ENCODE peak calls at places on chromosomes 5 and 9, in four cellular contexts. E, I, U and Q are unnamed samples.
A peak's percentile ranks its signal among the peaks of the same experiment; 100 is the strongest.

GRCh38 chr9:16262467-16263261 is 607.8 kb downstream of the BNC2 start:
- DNase-seq in U (no peak), I (peak; percentile 49), E (no peak), Q (no peak)

GRCh38 chr9:89850633-89851325 is 246.0 kb downstream of the GADD45G start:
- DNase-seq in U (no peak), E (no peak), I (peak; percentile 59), Q (peak; percentile 21)

GRCh38 chr9:129587487-129588262 is 33.2 kb downstream of the C9orf50 start:
- DNase-seq in U (no peak), E (no peak), I (no peak), Q (no peak)

GRCh38 chr9:121499427-121500164 is at the start of gene GGTA1:
- DNase-seq in E (peak; percentile 79), U (no peak), I (peak; percentile 61), Q (peak; percentile 56)

GRCh38 chr5:168877132-168877895 is 298.1 kb upstream of the PANK3 start:
- DNase-seq in E (no peak), I (no peak), U (no peak), Q (no peak)

GRCh38 chr5:170791325-170791954 is 7.9 kb downstream of the GABRP start:
- DNase-seq in I (peak; percentile 47), E (peak; percentile 83), U (no peak), Q (peak; percentile 36)

GRCh38 chr9:36874261-36874660 is 159.8 kb downstream of the PAX5 start:
- DNase-seq in U (no peak), E (no peak), I (no peak), Q (no peak)

GRCh38 chr9:85527331-85528015 is 214.3 kb downstream of the AGTPBP1 start:
- DNase-seq in U (no peak), E (no peak), I (no peak), Q (no peak)

GRCh38 chr9:121369595-121370265 is at the start of gene STOM:
- DNase-seq in E (no peak), U (no peak), I (peak; percentile 74), Q (peak; percentile 95)

GRCh38 chr5:96941140-96941539 is 5.3 kb downstream of the LNPEP start:
- DNase-seq in I (no peak), E (no peak), U (no peak), Q (no peak)

GRCh38 chr5:20286512-20286911 is 298.5 kb upstream of the CDH18 start:
- DNase-seq in U (no peak), E (no peak), I (peak; percentile 78), Q (peak; percentile 68)

GRCh38 chr9:13791816-13792215 is 512.3 kb upstream of the MPDZ start:
- DNase-seq in U (no peak), I (no peak), E (no peak), Q (no peak)

GRCh38 chr9:32264171-32264862 is 120.1 kb upstream of the ACO1 start:
- DNase-seq in I (peak; percentile 12), U (no peak), E (peak; percentile 2), Q (peak; percentile 25)

GRCh38 chr9:125460883-125461475 is 199.4 kb downstream of the GAPVD1 start:
- DNase-seq in U (no peak), E (no peak), I (peak; percentile 99), Q (peak; percentile 29)
- H3K4me3 ChIP-seq in U (no peak overlapping the region), E (no peak overlapping the region), I (no peak overlapping the region), Q (no peak overlapping the region)

GRCh38 chr9:130626249-130626982 is 38.0 kb upstream of the PRDM12 start:
- DNase-seq in I (no peak), U (no peak), E (peak; percentile 29), Q (no peak)
- TF ChIP-seq CTCF in I (no peak), U (no peak), E (no peak), Q (no peak)

GRCh38 chr5:141208478-141208877 is at the start of gene PCDHB12:
- DNase-seq in I (no peak), E (peak; percentile 49), U (no peak), Q (no peak)
- H3K4me3 ChIP-seq in I (no peak within 1 kb of the TSS), E (peak within 1 kb of the TSS; percentile 24), U (no peak within 1 kb of the TSS), Q (no peak within 1 kb of the TSS)

DNA sequence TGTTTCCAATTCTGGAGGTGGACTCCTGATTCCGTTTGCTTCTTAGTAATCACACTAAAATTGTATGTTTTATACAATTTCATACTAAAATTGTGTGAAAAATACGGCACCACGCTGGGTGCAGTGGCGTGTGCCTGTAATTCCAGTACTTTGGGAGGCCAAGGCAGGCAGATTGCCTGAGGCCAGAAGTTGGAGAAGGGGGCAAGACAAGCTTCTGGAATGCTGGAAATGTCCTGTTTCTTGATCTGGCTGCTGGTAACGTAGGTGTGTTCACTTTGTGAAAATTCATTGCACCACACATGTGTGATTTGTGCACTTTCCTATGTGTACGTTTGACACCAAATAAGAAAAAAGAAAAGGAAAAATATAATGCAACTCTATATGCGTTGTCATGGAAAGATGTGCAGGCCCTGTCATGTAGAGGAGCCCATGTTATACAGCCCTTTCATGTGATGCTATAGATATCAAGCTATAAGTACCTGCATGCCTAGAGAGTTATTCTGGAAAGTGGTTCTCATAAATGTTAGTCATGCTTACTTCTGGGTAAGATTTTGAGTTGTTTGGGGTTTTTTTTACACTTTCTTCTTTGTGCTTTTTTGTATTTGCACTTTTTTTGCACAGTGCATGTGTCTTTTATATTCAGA is 119.9 kb downstream of the TMEM174 start:
- DNase-seq in U (no peak), I (no peak), E (no peak), Q (no peak)
- TF ChIP-seq CTCF in U (no peak), I (no peak), E (no peak), Q (no peak)

GRCh38 chr5:6832994-6833393 is 119.8 kb downstream of the TENT4A start:
- DNase-seq in U (no peak), E (no peak), I (no peak), Q (no peak)

GRCh38 chr5:6831678-6832077 is 118.4 kb downstream of the TENT4A start:
- DNase-seq in I (no peak), U (no peak), E (no peak), Q (no peak)

GRCh38 chr5:6830643-6831239 is 117.5 kb downstream of the TENT4A start:
- DNase-seq in E (no peak), I (peak; percentile 1), U (no peak), Q (no peak)

GRCh38 chr5:6832272-6832671 is 119.0 kb downstream of the TENT4A start:
- DNase-seq in U (no peak), E (no peak), I (no peak), Q (no peak)

DNA sequence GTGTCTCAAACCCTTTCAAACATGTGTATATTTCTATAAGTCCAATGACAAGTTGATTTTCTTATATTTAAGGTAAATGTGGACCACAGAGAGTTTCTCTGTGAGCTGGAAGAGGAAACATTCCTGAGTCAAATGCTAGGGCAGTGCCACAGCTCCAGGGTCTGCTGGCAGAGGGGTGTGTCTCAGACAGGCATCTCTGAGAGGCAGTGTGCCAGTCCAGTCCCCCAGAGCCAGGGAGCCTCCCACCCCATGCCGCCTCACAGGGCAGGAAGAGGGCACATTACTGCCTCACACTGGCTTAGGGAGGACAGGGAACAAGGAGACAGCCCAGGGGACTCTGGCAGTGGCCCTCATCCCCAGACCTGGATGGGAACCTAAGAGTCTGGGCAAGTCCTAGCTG is 120.2 kb downstream of the TENT4A start:
- DNase-seq in U (no peak), I (no peak), E (no peak), Q (no peak)
- H3K4me3 ChIP-seq in U (no peak overlapping the region), I (no peak overlapping the region), E (no peak overlapping the region), Q (no peak overlapping the region)

DNA sequence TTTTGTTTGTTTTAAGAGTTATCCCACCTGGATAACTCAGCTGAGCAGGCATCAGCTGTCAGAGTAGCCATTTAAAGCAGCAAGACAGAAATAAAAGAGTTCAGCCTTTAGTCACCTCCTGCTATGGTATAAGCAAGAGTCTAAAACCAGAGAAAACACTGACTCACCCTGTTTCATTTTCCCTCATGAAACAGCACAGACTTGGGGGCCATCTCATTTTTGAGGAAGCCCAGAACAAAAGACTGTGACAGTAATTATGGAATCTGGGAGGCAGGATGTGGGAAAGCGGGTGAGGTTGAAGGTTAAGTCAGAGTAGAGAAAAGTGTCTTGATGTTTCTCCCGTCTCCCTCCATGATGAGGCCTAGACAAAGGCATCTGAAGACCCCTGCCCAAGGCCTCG is 90.2 kb upstream of the FAM174A start:
- DNase-seq in U (no peak), E (no peak), I (peak; percentile 67), Q (no peak)
- TF ChIP-seq CTCF in U (no peak), E (no peak), I (no peak), Q (no peak)

GRCh38 chr5:124157320-124157719 is 589.1 kb downstream of the ZNF608 start:
- DNase-seq in I (no peak), E (no peak), U (no peak), Q (peak; percentile 11)
- H3K4me3 ChIP-seq in I (peak overlapping the region; percentile 44), E (no peak overlapping the region), U (no peak overlapping the region), Q (peak overlapping the region; percentile 31)

GRCh38 chr5:43017438-43017820 is 22.7 kb downstream of the ANXA2R start:
- DNase-seq in U (no peak), E (peak; percentile 45), I (peak; percentile 53), Q (no peak)

GRCh38 chr5:43019615-43020293 is 20.4 kb downstream of the ANXA2R start:
- DNase-seq in U (no peak), E (peak; percentile 71), I (peak; percentile 91), Q (peak; percentile 78)

GRCh38 chr5:43016217-43016779 is 23.8 kb downstream of the ANXA2R start:
- DNase-seq in U (no peak), I (peak; percentile 53), E (no peak), Q (no peak)

GRCh38 chr5:43020294-43020711 is 19.8 kb downstream of the ANXA2R start:
- DNase-seq in U (no peak), I (peak; percentile 70), E (no peak), Q (no peak)

DNA sequence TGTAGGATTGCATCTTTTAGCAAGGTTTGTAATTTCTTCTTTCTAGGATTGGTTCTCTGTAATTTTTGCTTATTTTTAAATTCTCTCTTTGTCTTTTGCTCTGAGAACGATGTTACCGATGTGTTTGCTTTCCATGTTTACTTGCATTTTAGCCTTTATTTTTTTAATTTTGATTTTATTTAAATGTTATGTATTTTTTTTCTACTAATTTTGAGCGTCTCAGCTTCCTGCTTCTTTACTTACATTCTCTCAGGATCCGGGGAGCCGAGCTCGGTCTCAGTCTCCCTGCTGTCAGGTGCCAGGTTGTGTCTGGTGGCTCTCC is 20.9 kb downstream of the ANXA2R start:
- DNase-seq in U (no peak), E (no peak), I (peak; percentile 10), Q (no peak)
- TF ChIP-seq CTCF in U (no peak), E (no peak), I (no peak), Q (no peak)

GRCh38 chr5:850511-851006 is at the start of gene ZDHHC11:
- DNase-seq in E (no peak), U (no peak), I (no peak), Q (no peak)
- H3K4me3 ChIP-seq in E (no peak within 1 kb of the TSS), U (no peak within 1 kb of the TSS), I (no peak within 1 kb of the TSS), Q (no peak within 1 kb of the TSS)

GRCh38 chr5:141439411-141440141 is 9.3 kb downstream of the PCDHGA12 start:
- DNase-seq in E (no peak), I (peak; percentile 52), U (no peak), Q (no peak)
- TF ChIP-seq CTCF in E (no peak), I (no peak), U (no peak), Q (no peak)